ENCODE peak calls at places on chromosomes 16 and 17, in seven cellular contexts. L is HEK293T; D is amygdala; C is GM04504; W is RWPE1; Q is activated CD8-positive, alpha-beta memory T cell treated with anti-CD3 and anti-CD28 coated beads for 4 hours; X is germinal center. B is an unnamed sample.

GRCh38 chr16:16991711-16992110 is 479.0 kb downstream of the XYLT1 start:
- DNase-seq in L (no peak), D (no peak), C (no peak), W (no peak), Q (no peak), X (no peak), B (no peak)

GRCh38 chr16:87854053-87854906 is 15.0 kb downstream of the SLC7A5 start:
- DNase-seq in L (no peak), D (no peak), C (no peak), W (peak; percentile 81), Q (no peak), X (no peak), B (peak; percentile 72)

GRCh38 chr17:51650202-51650601 is 389.9 kb downstream of the UTP18 start:
- DNase-seq in L (no peak), D (no peak), C (no peak), W (no peak), Q (no peak), X (no peak), B (no peak)

GRCh38 chr17:18033442-18034099 is 5.4 kb downstream of the ATPAF2 start:
- DNase-seq in L (peak; percentile 74), D (no peak), C (no peak), W (peak; percentile 76), Q (peak; percentile 20), X (peak; percentile 80), B (peak; percentile 86)

GRCh38 chr17:41654908-41655607 is 30.7 kb upstream of the KRT17 start:
- DNase-seq in L (no peak), D (no peak), C (no peak), W (no peak), Q (no peak), X (no peak), B (no peak)

GRCh38 chr17:80008848-80009247 is 26.8 kb downstream of the TBC1D16 start:
- DNase-seq in L (no peak), D (no peak), C (no peak), W (no peak), Q (no peak), X (no peak), B (no peak)

GRCh38 chr17:2174471-2175293 is 119.8 kb downstream of the HIC1 start:
- DNase-seq in L (no peak), D (no peak), C (peak; percentile 72), W (no peak), Q (no peak), X (no peak), B (no peak)

GRCh38 chr16:75532142-75532765 is 3.7 kb downstream of the CHST5 start:
- DNase-seq in L (no peak), D (no peak), C (no peak), W (no peak), Q (no peak), X (no peak), B (no peak)

GRCh38 chr17:67381925-67382257 is 4.8 kb downstream of the PITPNC1 start:
- DNase-seq in L (no peak), D (no peak), C (no peak), W (no peak), Q (no peak), X (no peak), B (no peak)

GRCh38 chr16:3138823-3139426 is 4.1 kb downstream of the ZNF213 start:
- DNase-seq in L (no peak), D (no peak), C (no peak), W (no peak), Q (no peak), X (no peak), B (no peak)

GRCh38 chr17:73914536-73915274 is 270.5 kb upstream of the SDK2 start:
- DNase-seq in L (no peak), D (no peak), C (no peak), W (no peak), Q (no peak), X (no peak), B (no peak)

GRCh38 chr16:47977802-47978201 is 178.0 kb downstream of the ABCC12 start:
- DNase-seq in L (no peak), D (no peak), C (no peak), W (no peak), Q (no peak), X (no peak), B (no peak)

B was measured in LoVo.